ENCODE peak calls at places on chromosomes 3 and 15, in five cellular contexts. One of them, this sample, is unnamed.

GRCh38 chr3:152583913-152584312 is 251.0 kb upstream of the P2RY1 start:
- DNase-seq in K562: no peak
- DNase-seq in GM23338: no peak
- DNase-seq in endothelial cell of umbilical vein: no peak
- DNase-seq in H1: no peak
- DNase-seq in this sample: no peak

GRCh38 chr3:113844622-113845222 is 6.1 kb downstream of the GRAMD1C start:
- DNase-seq in K562: peak; percentile 15
- DNase-seq in GM23338: peak; percentile 48
- DNase-seq in endothelial cell of umbilical vein: peak; percentile 63
- DNase-seq in H1: no peak
- DNase-seq in this sample: peak; percentile 26

GRCh38 chr15:68340711-68341671 is 63.4 kb downstream of the FEM1B start:
- DNase-seq in K562: no peak
- DNase-seq in GM23338: no peak
- DNase-seq in endothelial cell of umbilical vein: peak; percentile 52
- DNase-seq in H1: no peak
- DNase-seq in this sample: no peak

GRCh38 chr3:71121429-71122167 is 461.9 kb downstream of the FOXP1 start:
- DNase-seq in K562: no peak
- DNase-seq in GM23338: no peak
- DNase-seq in endothelial cell of umbilical vein: no peak
- DNase-seq in H1: no peak
- DNase-seq in this sample: no peak

GRCh38 chr15:70486451-70487379 is 276.6 kb downstream of the UACA start:
- DNase-seq in K562: no peak
- DNase-seq in GM23338: no peak
- DNase-seq in endothelial cell of umbilical vein: no peak
- DNase-seq in H1: no peak
- DNase-seq in this sample: no peak

GRCh38 chr3:125140817-125141595 is 71.5 kb downstream of the SLC12A8 start:
- DNase-seq in K562: no peak
- DNase-seq in GM23338: peak; percentile 39
- DNase-seq in endothelial cell of umbilical vein: no peak
- DNase-seq in H1: no peak
- DNase-seq in this sample: no peak

GRCh38 chr15:92152983-92153382 is 240.7 kb upstream of the ST8SIA2 start:
- DNase-seq in K562: no peak
- DNase-seq in GM23338: no peak
- DNase-seq in endothelial cell of umbilical vein: no peak
- DNase-seq in H1: no peak
- DNase-seq in this sample: no peak

GRCh38 chr3:143358793-143359491 is 239.4 kb downstream of the CHST2 start:
- DNase-seq in K562: no peak
- DNase-seq in GM23338: no peak
- DNase-seq in endothelial cell of umbilical vein: peak; percentile 52
- DNase-seq in H1: no peak
- DNase-seq in this sample: no peak

GRCh38 chr3:156762631-156763185 is 63.4 kb upstream of the LEKR1 start:
- DNase-seq in K562: no peak
- DNase-seq in GM23338: no peak
- DNase-seq in endothelial cell of umbilical vein: no peak
- DNase-seq in H1: no peak
- DNase-seq in this sample: peak; percentile 91

GRCh38 chr3:178003756-178004155 is 532.5 kb upstream of the KCNMB2 start:
- DNase-seq in K562: no peak
- DNase-seq in GM23338: no peak
- DNase-seq in endothelial cell of umbilical vein: no peak
- DNase-seq in H1: no peak
- DNase-seq in this sample: no peak

GRCh38 chr3:139934557-139935070 is 371 bp upstream of the CLSTN2 start:
- DNase-seq in K562: no peak
- DNase-seq in GM23338: peak; percentile 92
- DNase-seq in endothelial cell of umbilical vein: no peak
- DNase-seq in H1: peak; percentile 71
- DNase-seq in this sample: no peak

GRCh38 chr3:79598594-79598993 is 169.2 kb downstream of the ROBO1 start:
- DNase-seq in K562: no peak
- DNase-seq in GM23338: peak; percentile 16
- DNase-seq in endothelial cell of umbilical vein: peak; percentile 37
- DNase-seq in H1: peak; percentile 10
- DNase-seq in this sample: no peak

GRCh38 chr3:115836944-115837343 is 213.6 kb downstream of the GAP43 start:
- DNase-seq in K562: peak; percentile 15
- DNase-seq in GM23338: peak; percentile 82
- DNase-seq in endothelial cell of umbilical vein: peak; percentile 17
- DNase-seq in H1: no peak
- DNase-seq in this sample: no peak

GRCh38 chr15:80776420-80777045 is 2.6 kb upstream of the CEMIP start:
- DNase-seq in K562: peak; percentile 63
- DNase-seq in GM23338: peak; percentile 88
- DNase-seq in endothelial cell of umbilical vein: peak; percentile 81
- DNase-seq in H1: peak; percentile 36
- DNase-seq in this sample: no peak

GRCh38 chr15:60591491-60592385 is 112.8 kb upstream of the ICE2 start:
- DNase-seq in K562: no peak
- DNase-seq in GM23338: peak; percentile 74
- DNase-seq in endothelial cell of umbilical vein: peak; percentile 53
- DNase-seq in H1: no peak
- DNase-seq in this sample: no peak

GRCh38 chr3:195753609-195754008 is 32.8 kb downstream of the MUC20 start:
- DNase-seq in K562: no peak
- DNase-seq in GM23338: no peak
- DNase-seq in endothelial cell of umbilical vein: no peak
- DNase-seq in H1: no peak
- DNase-seq in this sample: no peak

GRCh38 chr15:65645392-65645791 is 23.7 kb downstream of the SLC24A1 start:
- DNase-seq in K562: no peak
- DNase-seq in GM23338: no peak
- DNase-seq in endothelial cell of umbilical vein: no peak
- DNase-seq in H1: no peak
- DNase-seq in this sample: no peak

GRCh38 chr3:126056681-126057546 is 27.0 kb downstream of the SLC41A3 start:
- DNase-seq in K562: no peak
- DNase-seq in GM23338: no peak
- DNase-seq in endothelial cell of umbilical vein: peak; percentile 19
- DNase-seq in H1: no peak
- DNase-seq in this sample: no peak

GRCh38 chr3:46406786-46407611 is at the start of the genes CCR5AS and CCRL2:
- DNase-seq in K562: peak; percentile 96
- DNase-seq in GM23338: no peak
- DNase-seq in endothelial cell of umbilical vein: peak; percentile 86
- DNase-seq in H1: no peak
- DNase-seq in this sample: no peak

GRCh38 chr15:45198337-45199135 is 10.8 kb upstream of the SHF start:
- DNase-seq in K562: peak; percentile 85
- DNase-seq in GM23338: peak; percentile 90
- DNase-seq in endothelial cell of umbilical vein: peak; percentile 99
- DNase-seq in H1: no peak
- DNase-seq in this sample: peak; percentile 96

GRCh38 chr15:81723758-81724157 is 322.1 kb downstream of the MEX3B start:
- DNase-seq in K562: no peak
- DNase-seq in GM23338: no peak
- DNase-seq in endothelial cell of umbilical vein: no peak
- DNase-seq in H1: no peak
- DNase-seq in this sample: no peak

GRCh38 chr3:65712156-65712555 is 326.6 kb downstream of the MAGI1 start:
- DNase-seq in K562: no peak
- DNase-seq in GM23338: no peak
- DNase-seq in endothelial cell of umbilical vein: no peak
- DNase-seq in H1: no peak
- DNase-seq in this sample: no peak

GRCh38 chr3:57017481-57017880 is 43.0 kb upstream of the SPATA12 start:
- DNase-seq in K562: no peak
- DNase-seq in GM23338: no peak
- DNase-seq in endothelial cell of umbilical vein: no peak
- DNase-seq in H1: no peak
- DNase-seq in this sample: no peak

GRCh38 chr3:193095366-193095765 is 145.7 kb upstream of the PLAAT1 start:
- DNase-seq in K562: no peak
- DNase-seq in GM23338: no peak
- DNase-seq in endothelial cell of umbilical vein: no peak
- DNase-seq in H1: no peak
- DNase-seq in this sample: no peak

GRCh38 chr15:75684648-75685047 is 28.0 kb downstream of the CSPG4 start:
- DNase-seq in K562: no peak
- DNase-seq in GM23338: no peak
- DNase-seq in endothelial cell of umbilical vein: no peak
- DNase-seq in H1: no peak
- DNase-seq in this sample: no peak

GRCh38 chr15:57245130-57245529 is 131.2 kb upstream of the CGNL1 start:
- DNase-seq in K562: no peak
- DNase-seq in GM23338: no peak
- DNase-seq in endothelial cell of umbilical vein: no peak
- DNase-seq in H1: no peak
- DNase-seq in this sample: no peak

GRCh38 chr15:70201376-70201775 is 103.7 kb upstream of the TLE3 start:
- DNase-seq in K562: no peak
- DNase-seq in GM23338: no peak
- DNase-seq in endothelial cell of umbilical vein: no peak
- DNase-seq in H1: no peak
- DNase-seq in this sample: no peak

GRCh38 chr3:145798691-145799550 is 362.1 kb downstream of the PLOD2 start:
- DNase-seq in K562: no peak
- DNase-seq in GM23338: peak; percentile 12
- DNase-seq in endothelial cell of umbilical vein: no peak
- DNase-seq in H1: no peak
- DNase-seq in this sample: peak; percentile 87

GRCh38 chr3:49803464-49804140 is 541 bp downstream of the INKA1 start:
- DNase-seq in K562: peak; percentile 67
- DNase-seq in GM23338: peak; percentile 76
- DNase-seq in endothelial cell of umbilical vein: peak; percentile 69
- DNase-seq in H1: no peak
- DNase-seq in this sample: no peak

GRCh38 chr3:60017631-60018030 is 967.8 kb upstream of the CFAP20DC start:
- DNase-seq in K562: no peak
- DNase-seq in GM23338: no peak
- DNase-seq in endothelial cell of umbilical vein: no peak
- DNase-seq in H1: no peak
- DNase-seq in this sample: no peak

GRCh38 chr15:26889298-26889898 is 22.5 kb downstream of the GABRA5 start:
- DNase-seq in K562: peak; percentile 48
- DNase-seq in GM23338: peak; percentile 83
- DNase-seq in endothelial cell of umbilical vein: peak; percentile 75
- DNase-seq in H1: no peak
- DNase-seq in this sample: peak; percentile 61

GRCh38 chr3:159605101-159605500 is 383.5 kb upstream of the IL12A start:
- DNase-seq in K562: no peak
- DNase-seq in GM23338: no peak
- DNase-seq in endothelial cell of umbilical vein: no peak
- DNase-seq in H1: no peak
- DNase-seq in this sample: no peak
- TF ChIP-seq POLR2AphosphoS5 in K562: no peak
- TF ChIP-seq POLR2AphosphoS5 in GM23338: no peak
- TF ChIP-seq POLR2AphosphoS5 in endothelial cell of umbilical vein: no peak
- TF ChIP-seq POLR2AphosphoS5 in H1: no peak
- TF ChIP-seq POLR2AphosphoS5 in this sample: no peak

DNA sequence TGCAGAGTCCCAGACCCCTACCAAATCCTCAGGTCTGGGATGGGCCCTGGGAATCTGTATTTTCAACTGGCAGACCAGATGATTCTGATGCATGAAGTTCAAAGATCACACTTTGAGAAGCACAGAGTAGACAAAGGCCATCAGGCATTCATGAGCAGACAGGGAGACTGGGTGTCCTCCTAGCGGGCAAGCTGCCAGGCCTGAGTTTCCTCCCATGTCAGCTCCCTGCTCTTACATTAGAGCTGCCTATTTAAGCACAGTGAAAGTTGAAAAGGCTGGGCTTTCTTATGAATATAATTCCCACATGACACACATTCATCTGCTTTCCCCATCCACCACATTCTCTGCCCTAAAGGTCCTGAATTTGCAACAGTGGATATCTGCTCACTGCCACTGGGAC is 14.0 kb downstream of the CAPN3 start:
- DNase-seq in K562: no peak
- DNase-seq in GM23338: no peak
- DNase-seq in endothelial cell of umbilical vein: no peak
- DNase-seq in H1: no peak
- DNase-seq in this sample: no peak
- TF ChIP-seq EZH2 in K562: no peak
- TF ChIP-seq EZH2 in GM23338: no peak
- TF ChIP-seq EZH2 in endothelial cell of umbilical vein: no peak
- TF ChIP-seq EZH2 in H1: no peak
- TF ChIP-seq EZH2 in this sample: no peak

DNA sequence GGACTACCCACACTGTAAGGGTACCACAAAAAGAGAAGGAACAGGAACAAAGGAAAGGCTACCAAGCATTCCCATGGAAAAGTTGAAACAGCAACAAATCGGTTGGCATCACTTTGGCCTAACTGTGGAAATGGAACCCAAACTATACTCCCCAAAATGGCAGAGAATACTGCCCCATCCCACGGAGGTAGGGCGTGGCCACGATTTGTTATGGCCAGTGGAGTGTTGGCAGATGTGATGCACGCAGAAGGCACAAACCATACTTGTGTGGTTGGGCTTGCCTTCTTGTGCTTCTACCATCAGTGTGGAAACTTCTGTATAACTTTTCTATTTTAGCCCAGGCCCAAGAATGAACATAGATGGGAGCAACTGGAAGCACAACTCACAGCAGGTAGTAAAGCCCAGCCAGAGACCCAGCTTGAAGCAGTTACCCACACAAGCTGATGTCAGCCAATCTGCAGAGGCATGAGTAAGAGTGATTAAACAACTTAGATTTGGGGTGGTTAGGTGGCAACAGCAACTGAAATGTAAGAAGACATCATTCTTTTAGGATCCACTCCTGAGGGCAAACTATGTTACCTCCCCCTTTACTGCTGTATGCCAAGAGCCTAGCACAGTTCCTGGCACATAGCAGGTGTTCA is 64.1 kb downstream of the BTD start:
- DNase-seq in K562: no peak
- DNase-seq in GM23338: no peak
- DNase-seq in endothelial cell of umbilical vein: no peak
- DNase-seq in H1: no peak
- DNase-seq in this sample: no peak
- TF ChIP-seq POLR2AphosphoS5 in K562: no peak
- TF ChIP-seq POLR2AphosphoS5 in GM23338: no peak
- TF ChIP-seq POLR2AphosphoS5 in endothelial cell of umbilical vein: no peak
- TF ChIP-seq POLR2AphosphoS5 in H1: no peak
- TF ChIP-seq POLR2AphosphoS5 in this sample: no peak

GRCh38 chr3:197023241-197023997 is 6.2 kb downstream of the MELTF start:
- DNase-seq in K562: no peak
- DNase-seq in GM23338: no peak
- DNase-seq in endothelial cell of umbilical vein: no peak
- DNase-seq in H1: no peak
- DNase-seq in this sample: no peak
- TF ChIP-seq EZH2 in K562: no peak
- TF ChIP-seq EZH2 in GM23338: no peak
- TF ChIP-seq EZH2 in endothelial cell of umbilical vein: no peak
- TF ChIP-seq EZH2 in H1: no peak
- TF ChIP-seq EZH2 in this sample: no peak

GRCh38 chr3:73546961-73547360 is 77.8 kb downstream of the PDZRN3 start:
- DNase-seq in K562: no peak
- DNase-seq in GM23338: no peak
- DNase-seq in endothelial cell of umbilical vein: no peak
- DNase-seq in H1: no peak
- DNase-seq in this sample: no peak
- TF ChIP-seq POLR2AphosphoS5 in K562: no peak
- TF ChIP-seq POLR2AphosphoS5 in GM23338: no peak
- TF ChIP-seq POLR2AphosphoS5 in endothelial cell of umbilical vein: no peak
- TF ChIP-seq POLR2AphosphoS5 in H1: no peak
- TF ChIP-seq POLR2AphosphoS5 in this sample: no peak

GRCh38 chr3:42906085-42906904 is at the start of gene ZNF662:
- DNase-seq in K562: no peak
- DNase-seq in GM23338: peak; percentile 27
- DNase-seq in endothelial cell of umbilical vein: no peak
- DNase-seq in H1: no peak
- DNase-seq in this sample: no peak
- TF ChIP-seq EZH2 in K562: no peak
- TF ChIP-seq EZH2 in GM23338: no peak
- TF ChIP-seq EZH2 in endothelial cell of umbilical vein: peak; percentile 83
- TF ChIP-seq EZH2 in H1: no peak
- TF ChIP-seq EZH2 in this sample: no peak